ENCODE peak calls at places on chromosomes 3 and 15, in nine cellular contexts. J is epithelial cell of esophagus, Z is lower leg skin, O is IMR-90, F is uterus, R is AG09309, K is AG04450, M is psoas muscle, A is AG04449. N is an unnamed sample.

GRCh38 chr3:98761656-98762229 is 1.4 kb upstream of the ST3GAL6 start:
- DNase-seq in J (no peak), Z (no peak), O (no peak), F (no peak), R (no peak), K (no peak), M (no peak), A (no peak), N (no peak)

GRCh38 chr3:128470134-128470915 is 3.6 kb upstream of the DNAJB8 start:
- DNase-seq in J (no peak), Z (no peak), O (no peak), F (peak), R (no peak), K (no peak), M (no peak), A (no peak), N (no peak)

GRCh38 chr15:95025924-95026728 is 794.8 kb downstream of the MCTP2 start:
- DNase-seq in J (peak), Z (no peak), O (peak), F (peak), R (no peak), K (peak), M (no peak), A (no peak), N (peak)

GRCh38 chr3:60294181-60294580 is 957.1 kb downstream of the FHIT start:
- DNase-seq in J (no peak), Z (no peak), O (peak), F (no peak), R (no peak), K (peak), M (no peak), A (no peak), N (no peak)

GRCh38 chr3:55486857-55487375 is at the start of gene WNT5A:
- DNase-seq in J (peak), Z (no peak), O (no peak), F (peak), R (no peak), K (no peak), M (peak), A (no peak), N (peak)

GRCh38 chr15:61915640-61916039 is 144.6 kb downstream of the VPS13C start:
- DNase-seq in J (no peak), Z (no peak), O (no peak), F (no peak), R (no peak), K (no peak), M (no peak), A (no peak), N (no peak)

GRCh38 chr3:141056716-141057115 is 5.6 kb downstream of the SPSB4 start:
- DNase-seq in J (no peak), Z (no peak), O (no peak), F (no peak), R (no peak), K (no peak), M (no peak), A (no peak), N (no peak)

GRCh38 chr3:66066963-66067617 is 28.4 kb upstream of the MAGI1 start:
- DNase-seq in J (no peak), Z (no peak), O (no peak), F (no peak), R (no peak), K (no peak), M (no peak), A (no peak), N (no peak)

GRCh38 chr3:124118397-124118796 is 126.5 kb upstream of the ROPN1 start:
- DNase-seq in J (peak), Z (no peak), O (peak), F (no peak), R (no peak), K (no peak), M (no peak), A (no peak), N (no peak)

GRCh38 chr15:100493213-100493612 is 35.5 kb downstream of the CERS3 start:
- DNase-seq in J (no peak), Z (no peak), O (no peak), F (no peak), R (no peak), K (no peak), M (no peak), A (no peak), N (no peak)

GRCh38 chr3:167100200-167100599 is 279.9 kb downstream of the ZBBX start:
- DNase-seq in J (no peak), Z (no peak), O (no peak), F (no peak), R (no peak), K (no peak), M (no peak), A (no peak), N (no peak)

GRCh38 chr15:35271371-35272043 is 186.4 kb upstream of the NANOGP8 start:
- DNase-seq in J (peak), Z (no peak), O (peak), F (no peak), R (no peak), K (no peak), M (no peak), A (no peak), N (no peak)

GRCh38 chr3:78762121-78762520 is 1005.7 kb downstream of the ROBO1 start:
- DNase-seq in J (no peak), Z (no peak), O (no peak), F (no peak), R (no peak), K (no peak), M (no peak), A (no peak), N (no peak)

GRCh38 chr15:101237161-101237775 is 14.6 kb downstream of the CHSY1 start:
- DNase-seq in J (no peak), Z (no peak), O (no peak), F (no peak), R (no peak), K (no peak), M (no peak), A (no peak), N (no peak)

GRCh38 chr15:68560501-68561113 is 18.2 kb upstream of the CORO2B start:
- DNase-seq in J (no peak), Z (no peak), O (no peak), F (no peak), R (no peak), K (no peak), M (no peak), A (no peak), N (no peak)

GRCh38 chr15:90203473-90203872 is 2.3 kb downstream of the SEMA4B start:
- DNase-seq in J (no peak), Z (no peak), O (no peak), F (no peak), R (no peak), K (no peak), M (no peak), A (no peak), N (no peak)
- H3K4me3 ChIP-seq in J (peak), Z (no peak), O (no peak), F (no peak), R (no peak), K (no peak), M (no peak), A (no peak), N (no peak)

DNA sequence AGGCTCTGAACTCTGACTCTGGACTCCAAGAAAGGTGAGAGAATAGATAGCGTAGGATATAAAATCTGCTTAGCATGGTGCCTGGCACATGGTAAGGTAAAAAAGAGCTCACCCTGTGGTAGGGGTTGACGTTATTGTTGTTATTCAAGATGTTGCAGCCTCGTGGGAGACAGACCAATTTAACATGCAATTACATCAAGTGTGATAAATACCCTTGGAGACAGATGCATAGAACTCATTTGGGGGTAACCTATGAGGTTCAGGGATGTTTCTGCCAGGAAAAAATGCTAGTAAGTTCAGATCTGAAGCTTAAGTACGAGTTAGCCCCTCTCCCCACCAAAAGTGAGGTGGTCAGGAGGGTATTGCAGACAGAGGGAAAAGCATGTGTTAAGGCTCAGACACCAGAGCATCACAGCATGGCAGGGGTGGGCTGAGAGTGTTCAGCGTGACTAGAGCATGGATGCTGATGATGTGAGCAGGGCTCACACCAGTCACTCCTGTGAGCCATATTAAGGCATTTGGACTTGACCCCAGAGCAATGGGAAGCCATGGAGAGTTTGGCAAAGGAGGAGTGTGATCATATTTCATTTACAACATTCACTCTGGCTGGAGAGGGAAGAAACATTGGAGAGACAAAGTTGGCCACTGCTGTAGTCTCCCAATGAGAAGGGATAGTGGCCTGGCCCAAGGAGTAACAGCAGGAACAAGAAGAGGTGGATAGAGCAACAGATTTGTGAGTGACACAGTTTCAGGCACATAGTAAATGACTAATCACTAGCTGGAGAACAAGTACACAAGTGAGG is 181.0 kb downstream of the UACA start:
- DNase-seq in J (no peak), Z (no peak), O (peak), F (no peak), R (no peak), K (peak), M (no peak), A (no peak), N (no peak)
- TF ChIP-seq CTCF in J (no peak), Z (no peak), O (no peak), F (no peak), R (no peak), K (no peak), M (no peak), A (no peak), N (no peak)

GRCh38 chr3:11634081-11634635 is 9.6 kb downstream of the VGLL4 start:
- DNase-seq in J (no peak), Z (no peak), O (no peak), F (peak), R (no peak), K (no peak), M (no peak), A (no peak), N (no peak)
- H3K4me3 ChIP-seq in J (no peak), Z (no peak), O (no peak), F (no peak), R (no peak), K (no peak), M (no peak), A (no peak), N (no peak)

GRCh38 chr15:52764731-52765130 is 25.4 kb downstream of the ONECUT1 start:
- DNase-seq in J (no peak), Z (no peak), O (no peak), F (no peak), R (no peak), K (no peak), M (no peak), A (no peak), N (no peak)

GRCh38 chr15:52762621-52763020 is 27.5 kb downstream of the ONECUT1 start:
- DNase-seq in J (no peak), Z (no peak), O (no peak), F (no peak), R (no peak), K (no peak), M (no peak), A (no peak), N (no peak)

GRCh38 chr15:52760562-52760961 is 29.6 kb downstream of the ONECUT1 start:
- DNase-seq in J (peak), Z (no peak), O (no peak), F (no peak), R (no peak), K (no peak), M (no peak), A (no peak), N (no peak)

GRCh38 chr15:52759969-52760368 is 30.2 kb downstream of the ONECUT1 start:
- DNase-seq in J (no peak), Z (no peak), O (no peak), F (no peak), R (no peak), K (no peak), M (no peak), A (no peak), N (no peak)

DNA sequence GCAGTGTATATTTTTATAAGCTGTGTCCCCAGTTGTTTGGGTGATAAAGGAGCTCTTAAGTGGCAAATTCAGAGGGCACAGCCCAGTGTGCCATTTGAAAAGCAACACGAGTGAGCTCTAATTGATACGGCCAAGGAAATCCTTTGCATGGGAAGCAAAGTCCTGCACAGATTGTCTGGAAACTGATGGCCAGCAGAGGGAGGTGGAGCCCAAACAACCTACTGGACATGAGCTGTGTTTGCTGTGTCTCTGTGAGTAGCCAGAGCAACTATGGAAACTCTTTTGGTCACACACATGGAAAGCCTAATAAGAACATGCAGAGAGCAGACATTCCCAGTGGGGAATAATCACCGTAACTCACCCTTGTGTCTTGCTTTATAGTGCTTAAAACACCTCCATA is 24.4 kb downstream of the ONECUT1 start:
- DNase-seq in J (no peak), Z (no peak), O (peak), F (no peak), R (no peak), K (no peak), M (no peak), A (no peak), N (no peak)
- TF ChIP-seq CTCF in J (peak), Z (no peak), O (peak), F (no peak), R (peak), K (peak), M (no peak), A (peak), N (no peak)

GRCh38 chr3:194682189-194682588 is 3.5 kb upstream of the FAM43A start:
- DNase-seq in J (no peak), Z (no peak), O (no peak), F (no peak), R (no peak), K (no peak), M (no peak), A (no peak), N (no peak)
- H3K4me3 ChIP-seq in J (no peak), Z (no peak), O (no peak), F (no peak), R (no peak), K (no peak), M (no peak), A (peak), N (no peak)

GRCh38 chr3:22899441-22899840 is 303.7 kb upstream of the UBE2E2 start:
- DNase-seq in J (no peak), Z (no peak), O (no peak), F (no peak), R (no peak), K (no peak), M (no peak), A (no peak), N (no peak)

GRCh38 chr3:22900296-22900695 is 302.8 kb upstream of the UBE2E2 start:
- DNase-seq in J (peak), Z (no peak), O (no peak), F (no peak), R (no peak), K (no peak), M (no peak), A (no peak), N (no peak)

GRCh38 chr3:22898558-22898957 is 304.6 kb upstream of the UBE2E2 start:
- DNase-seq in J (no peak), Z (no peak), O (no peak), F (no peak), R (no peak), K (no peak), M (no peak), A (no peak), N (no peak)

GRCh38 chr3:22901684-22902083 is 301.4 kb upstream of the UBE2E2 start:
- DNase-seq in J (no peak), Z (no peak), O (no peak), F (no peak), R (no peak), K (no peak), M (no peak), A (no peak), N (no peak)
- TF ChIP-seq CTCF in J (peak), Z (no peak), O (no peak), F (no peak), R (no peak), K (no peak), M (no peak), A (no peak), N (no peak)

DNA sequence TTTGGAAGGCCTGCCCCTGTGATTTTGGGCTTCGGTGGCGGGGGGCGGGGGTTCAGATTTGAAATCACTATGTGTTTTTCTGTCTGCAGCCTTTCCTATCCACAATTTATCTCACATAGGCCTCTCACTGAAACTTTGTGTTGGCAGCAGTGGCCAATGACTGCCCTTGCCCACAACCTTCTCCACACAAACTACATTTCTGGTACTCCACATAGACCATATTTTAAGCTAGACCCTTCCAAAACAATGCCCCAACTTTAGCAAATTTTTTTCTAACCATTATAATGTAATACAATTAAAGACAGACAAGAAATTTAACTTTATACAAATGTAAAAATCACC is 6.4 kb downstream of the ADAM10 start:
- DNase-seq in J (no peak), Z (no peak), O (no peak), F (no peak), R (no peak), K (no peak), M (no peak), A (no peak), N (no peak)
- H3K4me3 ChIP-seq in J (no peak), Z (no peak), O (no peak), F (no peak), R (no peak), K (no peak), M (no peak), A (no peak), N (no peak)

DNA sequence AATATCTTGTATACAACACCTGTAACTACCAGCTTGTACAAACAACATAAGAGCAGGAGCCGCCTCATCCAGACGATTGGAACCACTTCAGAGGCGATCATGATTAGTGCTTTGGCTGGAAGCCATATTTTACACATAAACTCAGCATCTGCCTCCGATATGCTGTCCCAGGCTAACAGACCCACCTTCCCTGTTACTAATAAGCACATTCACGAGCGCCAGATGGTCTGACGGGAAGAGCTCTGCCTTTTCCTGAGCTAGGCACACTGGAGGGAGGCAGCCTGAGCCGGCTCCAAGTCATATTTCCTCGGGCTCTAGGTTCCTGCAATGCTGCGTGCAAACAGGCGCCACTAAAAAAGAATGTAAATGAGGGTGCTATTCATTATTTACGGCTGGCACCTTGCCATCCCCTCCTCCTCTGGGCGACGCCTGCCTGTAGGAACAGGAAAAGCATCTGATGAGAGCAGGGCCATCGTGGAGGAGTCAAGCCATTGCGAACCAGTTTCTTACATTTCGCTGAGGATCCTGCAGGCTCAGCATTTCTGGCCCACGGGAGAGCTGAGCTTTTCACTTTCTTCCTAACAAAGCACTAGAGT is 98.2 kb downstream of the ANXA2 start:
- DNase-seq in J (peak), Z (peak), O (no peak), F (peak), R (no peak), K (no peak), M (no peak), A (no peak), N (peak)
- TF ChIP-seq CTCF in J (peak), Z (no peak), O (no peak), F (no peak), R (no peak), K (peak), M (no peak), A (peak), N (no peak)

N was measured in ovary.